ENCODE peak calls at places on chromosomes 4 and X, in four cellular contexts. X is heart left ventricle, G is transverse colon, Z is Peyer's patch. T is an unnamed sample.

GRCh38 chr4:11889099-11889498 is 460.4 kb upstream of the HS3ST1 start:
- DNase-seq in X (no peak), G (no peak), Z (no peak), T (no peak)

GRCh38 chrX:97691901-97692455 is 808.3 kb downstream of the RPA4 start:
- DNase-seq in Z (no peak), G (no peak), X (no peak), T (no peak)

GRCh38 chr4:39046243-39046642 is 14.0 kb upstream of the TMEM156 start:
- DNase-seq in G (no peak), Z (no peak), X (no peak), T (no peak)

GRCh38 chrX:41921492-41922124 is 1.7 kb downstream of the CASK start:
- DNase-seq in G (no peak), X (no peak), Z (no peak), T (no peak)

GRCh38 chrX:69876221-69876620 is 173.5 kb downstream of the AWAT2 start:
- DNase-seq in X (no peak), G (no peak), Z (no peak), T (no peak)

GRCh38 chrX:118631586-118631985 is 95.8 kb upstream of the IL13RA1 start:
- DNase-seq in Z (no peak), X (no peak), G (no peak), T (no peak)

GRCh38 chr4:61921890-61922289 is 721.8 kb downstream of the ADGRL3 start:
- DNase-seq in X (no peak), G (no peak), Z (no peak), T (no peak)

GRCh38 chr4:186037692-186038658 is 31.0 kb upstream of the TLR3 start:
- DNase-seq in Z (no peak), G (peak), X (peak), T (no peak)

GRCh38 chrX:8607326-8607725 is 124.6 kb downstream of the ANOS1 start:
- DNase-seq in X (no peak), Z (no peak), G (no peak), T (no peak)

GRCh38 chr4:35166437-35166836 is 1077.9 kb downstream of the ARAP2 start:
- DNase-seq in X (no peak), G (no peak), Z (no peak), T (no peak)

GRCh38 chr4:186297013-186297645 is 31.1 kb downstream of the F11 start:
- DNase-seq in Z (no peak), X (no peak), G (no peak), T (no peak)

GRCh38 chrX:134484039-134484438 is 24.1 kb downstream of the HPRT1 start:
- DNase-seq in X (no peak), G (no peak), Z (no peak), T (peak)

GRCh38 chrX:10949541-10949940 is 161.6 kb upstream of the HCCS start:
- DNase-seq in Z (no peak), G (no peak), X (no peak), T (no peak)

GRCh38 chr4:144376905-144377304 is 236.4 kb upstream of the GYPA start:
- DNase-seq in G (no peak), Z (no peak), X (no peak), T (no peak)

GRCh38 chr4:107818301-107818910 is 6.3 kb upstream of the SGMS2 start:
- DNase-seq in Z (no peak), X (no peak), G (no peak), T (no peak)

GRCh38 chr4:87802858-87803257 is 3.5 kb downstream of the IBSP start:
- DNase-seq in X (no peak), G (no peak), Z (no peak), T (no peak)

GRCh38 chrX:40278340-40279090 is 180.8 kb upstream of the BCOR start:
- DNase-seq in Z (no peak), X (no peak), G (no peak), T (peak)

GRCh38 chrX:68684291-68684918 is 36.9 kb downstream of the STARD8 start:
- DNase-seq in G (peak), Z (no peak), X (peak), T (no peak)

GRCh38 chr4:101191302-101192098 is 155.8 kb downstream of the PPP3CA start:
- DNase-seq in G (peak), Z (no peak), X (peak), T (no peak)

GRCh38 chrX:119624951-119625668 is 18.9 kb upstream of the NKRF start:
- DNase-seq in Z (no peak), X (no peak), G (no peak), T (no peak)

GRCh38 chr4:16759781-16760459 is 138.5 kb downstream of the LDB2 start:
- DNase-seq in X (no peak), G (no peak), Z (no peak), T (no peak)

GRCh38 chr4:30535255-30535654 is 184.9 kb upstream of the PCDH7 start:
- DNase-seq in X (no peak), G (no peak), Z (no peak), T (no peak)

DNA sequence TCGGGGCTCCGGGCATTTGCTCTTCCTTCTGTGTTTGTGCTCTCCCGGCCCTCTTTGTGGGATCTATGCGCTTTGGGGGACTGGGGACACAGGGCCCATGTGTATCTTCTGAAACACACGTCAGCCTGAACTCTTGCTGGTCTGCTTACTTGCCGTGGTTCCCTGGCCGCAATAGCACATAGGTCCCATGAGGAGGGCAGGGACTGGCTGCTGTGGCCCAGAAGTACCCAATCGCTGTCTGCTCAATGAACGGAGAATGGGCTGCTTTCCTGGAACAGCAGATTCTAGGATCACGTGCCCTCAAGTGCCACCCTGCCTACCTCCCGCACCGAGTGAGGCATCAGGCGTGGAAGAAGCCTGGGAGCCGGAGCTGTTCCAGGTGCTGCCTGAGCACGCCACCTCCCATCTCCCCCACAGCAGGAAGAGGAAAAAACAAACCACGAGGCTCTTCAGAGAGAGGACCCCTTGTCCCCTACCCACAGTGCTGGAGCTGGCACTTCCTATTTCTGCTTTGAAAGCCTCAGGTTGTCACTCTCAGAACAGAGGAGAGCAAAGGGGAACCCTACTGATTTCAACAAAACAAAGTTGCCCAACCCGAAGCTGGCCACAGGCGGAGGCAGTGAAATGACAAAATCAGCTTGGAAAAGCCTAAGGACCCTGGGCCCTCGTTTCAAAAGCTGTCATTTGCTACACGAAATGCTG is 3.8 kb downstream of the G6PD start:
- DNase-seq in G (no peak), Z (no peak), X (no peak), T (peak)
- H3K27ac ChIP-seq in G (peak), Z (peak), X (no peak), T (peak)

GRCh38 chr4:165972747-165973146 is 99.7 kb downstream of the TLL1 start:
- DNase-seq in Z (no peak), G (no peak), X (no peak), T (no peak)
- H3K27ac ChIP-seq in Z (no peak), G (no peak), X (no peak), T (no peak)

GRCh38 chr4:128688846-128689467 is 120.5 kb upstream of the JADE1 start:
- DNase-seq in X (no peak), Z (no peak), G (no peak), T (no peak)
- H3K27ac ChIP-seq in X (no peak), Z (no peak), G (no peak), T (no peak)

GRCh38 chr4:46123872-46124755 is at the start of gene GABRG1:
- DNase-seq in G (no peak), X (no peak), Z (no peak), T (no peak)
- H3K27ac ChIP-seq in G (no peak), X (no peak), Z (no peak), T (no peak)

DNA sequence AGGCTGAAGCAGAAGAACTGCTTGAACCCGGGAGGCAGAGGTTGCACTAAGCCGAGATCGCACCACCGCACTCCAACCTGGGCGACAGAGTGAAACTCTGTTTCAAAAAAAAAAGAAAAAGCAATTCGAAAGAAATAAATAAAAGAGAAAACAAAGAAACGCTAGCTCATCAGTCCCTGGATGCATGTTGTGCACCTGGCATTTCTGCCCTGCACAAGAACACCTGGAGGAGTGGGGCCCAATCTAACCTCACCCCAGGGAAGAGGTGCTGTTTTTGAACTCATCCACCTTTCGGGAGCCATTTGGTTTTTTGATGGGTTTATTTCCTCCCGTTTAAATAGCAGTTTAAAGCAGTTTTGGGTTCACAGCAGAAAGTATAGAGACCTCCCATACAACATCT is 5.7 kb upstream of the MRFAP1 start:
- DNase-seq in X (no peak), G (no peak), Z (no peak), T (no peak)
- H3K27ac ChIP-seq in X (no peak), G (no peak), Z (no peak), T (no peak)

GRCh38 chr4:1199556-1200331 is 27.4 kb upstream of the SPON2 start:
- DNase-seq in X (no peak), G (peak), Z (peak), T (no peak)
- H3K27ac ChIP-seq in X (peak), G (peak), Z (peak), T (peak)

DNA sequence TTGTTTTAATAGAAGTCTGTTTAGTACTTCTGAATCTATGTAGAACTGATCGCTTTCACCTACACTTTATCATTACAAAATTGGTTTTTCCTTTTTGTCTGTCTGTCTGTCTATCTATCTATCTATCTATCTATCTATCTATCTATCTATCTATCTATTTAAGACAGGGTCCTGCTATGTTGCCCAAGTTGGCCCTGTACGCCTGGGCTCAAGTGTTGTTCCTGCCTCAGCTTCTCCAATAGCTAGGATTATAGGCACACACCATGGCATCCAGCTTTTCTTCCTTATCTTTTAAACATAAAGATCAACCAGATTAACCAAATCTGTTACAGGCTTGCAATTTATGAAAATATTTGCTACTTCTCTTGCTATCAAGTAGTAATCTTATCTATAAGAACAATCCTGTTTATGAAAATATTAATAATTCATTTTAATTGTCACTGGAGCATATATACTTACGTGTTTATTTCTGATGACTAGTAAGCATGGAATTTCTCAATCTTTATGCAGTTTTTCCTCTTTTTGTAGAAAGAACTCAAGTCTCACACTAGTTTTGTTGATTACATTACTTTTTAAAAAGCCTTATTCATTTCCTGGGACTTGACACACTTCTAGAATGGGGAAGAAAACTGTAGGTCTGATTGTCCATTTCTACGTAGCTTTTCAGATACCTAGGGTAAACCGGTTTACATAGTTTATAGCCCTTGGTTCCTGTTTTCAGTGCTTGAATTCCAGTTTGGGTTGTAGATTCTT is 24.6 kb downstream of the KIAA0232 start:
- DNase-seq in G (no peak), Z (no peak), X (no peak), T (no peak)
- H3K27ac ChIP-seq in G (peak), Z (no peak), X (no peak), T (no peak)

DNA sequence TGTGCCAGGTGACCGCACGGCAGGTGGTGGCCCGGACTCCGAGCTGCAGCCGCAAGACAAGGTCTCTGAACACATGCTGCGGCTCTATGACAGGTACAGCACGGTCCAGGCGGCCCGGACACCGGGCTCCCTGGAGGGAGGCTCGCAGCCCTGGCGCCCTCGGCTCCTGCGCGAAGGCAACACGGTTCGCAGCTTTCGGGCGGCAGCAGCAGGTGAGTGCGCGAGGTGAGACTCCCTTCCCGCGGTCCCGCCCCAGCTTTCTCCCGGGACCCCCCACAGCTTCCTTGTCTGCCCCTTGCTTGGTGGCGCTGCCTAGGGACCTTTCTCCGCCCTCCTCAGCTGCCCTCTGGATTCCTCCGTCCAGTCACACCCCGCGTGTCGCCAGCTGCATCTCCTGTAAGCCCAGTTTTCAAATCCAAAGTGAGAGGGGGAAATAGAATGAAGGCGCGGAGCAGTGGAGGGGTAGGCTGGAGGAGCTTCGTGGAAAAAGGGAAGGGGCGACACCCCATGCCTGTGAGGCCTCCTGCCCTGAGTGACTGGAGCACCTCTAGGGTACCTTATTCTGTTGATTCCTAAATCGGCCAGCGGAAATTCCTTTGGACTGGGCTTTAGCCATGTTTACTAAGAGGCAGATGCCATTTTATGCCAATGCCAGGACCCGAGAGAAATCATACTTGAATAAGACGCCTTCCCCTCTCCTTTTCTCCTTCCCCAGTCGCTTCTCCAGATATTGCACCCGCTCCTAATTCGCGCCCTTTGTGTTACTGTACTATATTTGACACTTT is 1.1 kb downstream of the BMP3 start:
- DNase-seq in Z (no peak), G (no peak), X (no peak), T (no peak)
- H3K27ac ChIP-seq in Z (peak), G (peak), X (no peak), T (no peak)

DNA sequence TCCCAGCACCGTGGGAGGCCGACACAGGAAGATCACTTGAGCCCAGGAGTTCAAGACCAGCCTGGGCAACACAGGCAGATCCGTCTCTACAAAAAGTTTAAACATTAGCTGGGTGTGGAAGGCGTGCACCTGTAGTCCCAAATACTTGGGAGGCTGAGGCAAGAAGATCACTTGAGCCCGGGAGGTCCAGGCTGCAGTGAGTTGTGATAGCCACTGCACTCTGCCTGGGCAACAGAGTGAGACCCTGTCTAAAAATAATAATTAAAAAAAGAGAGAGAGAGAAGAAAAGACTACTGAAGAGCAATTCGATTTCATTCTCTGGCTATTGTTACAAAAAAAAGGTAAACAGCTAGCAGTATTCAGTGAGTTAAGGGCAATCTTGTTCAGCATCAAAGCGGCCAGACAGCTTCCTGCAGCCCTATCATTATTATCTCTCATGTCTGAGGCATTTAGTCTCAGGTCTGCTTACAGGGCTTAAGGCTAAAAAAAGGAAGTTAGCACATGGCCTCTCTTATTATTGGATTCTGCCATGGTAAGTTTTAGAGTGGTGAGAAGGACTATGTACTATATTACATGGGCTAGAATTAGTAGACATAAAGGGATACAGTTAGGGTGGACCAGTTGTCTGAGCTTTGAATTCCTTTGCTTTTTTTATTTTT is 37.9 kb downstream of the ARHGEF6 start:
- DNase-seq in Z (no peak), G (no peak), X (no peak), T (no peak)
- H3K27ac ChIP-seq in Z (no peak), G (no peak), X (no peak), T (no peak)

GRCh38 chr4:95108883-95109421 is 351.2 kb downstream of the BMPR1B start:
- DNase-seq in Z (no peak), G (no peak), X (no peak), T (no peak)

GRCh38 chr4:95107004-95107403 is 349.2 kb downstream of the BMPR1B start:
- DNase-seq in G (no peak), X (no peak), Z (no peak), T (no peak)

GRCh38 chr4:95105983-95106382 is 348.2 kb downstream of the BMPR1B start:
- DNase-seq in G (no peak), X (no peak), Z (no peak), T (no peak)

GRCh38 chr4:95106408-95106928 is 348.7 kb downstream of the BMPR1B start:
- DNase-seq in X (no peak), G (no peak), Z (no peak), T (no peak)

DNA sequence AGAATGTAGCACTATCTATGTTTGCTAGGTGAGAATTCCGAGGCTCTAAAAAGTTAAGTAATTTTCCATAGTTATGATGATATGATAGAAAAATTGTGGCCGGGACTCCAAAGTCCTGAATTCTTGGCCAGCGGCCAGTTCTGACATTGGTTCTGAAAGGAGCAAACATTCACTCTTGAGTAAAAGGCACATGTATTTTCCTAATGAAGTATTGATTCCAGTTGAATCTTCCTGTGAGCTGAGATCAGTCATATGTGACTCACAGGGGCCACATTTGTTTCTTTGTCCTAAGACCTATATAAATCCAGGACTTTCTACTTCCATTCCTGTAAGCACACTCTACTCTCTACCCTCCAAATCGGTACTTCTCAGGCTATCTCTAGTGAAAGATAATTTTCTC is 349.9 kb downstream of the BMPR1B start:
- DNase-seq in G (no peak), X (no peak), Z (no peak), T (no peak)
- H3K27ac ChIP-seq in G (no peak), X (no peak), Z (no peak), T (no peak)